ENCODE peak calls at places on chromosomes 11 and 22, in six cellular contexts. W, Y, Z, A, U and D are unnamed samples.

GRCh38 chr11:59172345-59173079 is 580 bp downstream of the DTX4 start:
- DNase-seq in U (no peak), Y (no peak), W (peak), A (no peak), Z (peak), D (no peak)

GRCh38 chr22:27905638-27906037 is 13.4 kb downstream of the PITPNB start:
- DNase-seq in W (no peak), Z (no peak), U (no peak), A (no peak), Y (no peak), D (peak)

GRCh38 chr11:37689951-37690350 is 1091.9 kb upstream of the RAG2 start:
- DNase-seq in Z (peak), Y (no peak), W (no peak), A (no peak), U (no peak), D (peak)

GRCh38 chr11:78226684-78227680 is 38.3 kb downstream of the USP35 start:
- DNase-seq in W (no peak), Z (no peak), Y (no peak), U (no peak), A (no peak), D (no peak)

GRCh38 chr11:78131956-78132355 is 7.5 kb downstream of the ALG8 start:
- DNase-seq in U (no peak), Z (peak), Y (peak), A (no peak), W (no peak), D (no peak)

GRCh38 chr11:63917685-63918523 is 940 bp upstream of the RCOR2 start:
- DNase-seq in U (peak), W (peak), Y (peak), A (no peak), Z (peak), D (peak)

GRCh38 chr11:69823641-69824285 is 4.5 kb upstream of the FGF3 start:
- DNase-seq in U (peak), A (no peak), Z (no peak), W (no peak), Y (no peak), D (no peak)

GRCh38 chr11:35914824-35915223 is 29.0 kb upstream of the LDLRAD3 start:
- DNase-seq in U (no peak), Y (no peak), Z (no peak), A (no peak), W (no peak), D (no peak)

GRCh38 chr11:120133216-120134105 is 4.5 kb downstream of the TRIM29 start:
- DNase-seq in W (no peak), A (no peak), Y (no peak), Z (no peak), U (no peak), D (no peak)

DNA sequence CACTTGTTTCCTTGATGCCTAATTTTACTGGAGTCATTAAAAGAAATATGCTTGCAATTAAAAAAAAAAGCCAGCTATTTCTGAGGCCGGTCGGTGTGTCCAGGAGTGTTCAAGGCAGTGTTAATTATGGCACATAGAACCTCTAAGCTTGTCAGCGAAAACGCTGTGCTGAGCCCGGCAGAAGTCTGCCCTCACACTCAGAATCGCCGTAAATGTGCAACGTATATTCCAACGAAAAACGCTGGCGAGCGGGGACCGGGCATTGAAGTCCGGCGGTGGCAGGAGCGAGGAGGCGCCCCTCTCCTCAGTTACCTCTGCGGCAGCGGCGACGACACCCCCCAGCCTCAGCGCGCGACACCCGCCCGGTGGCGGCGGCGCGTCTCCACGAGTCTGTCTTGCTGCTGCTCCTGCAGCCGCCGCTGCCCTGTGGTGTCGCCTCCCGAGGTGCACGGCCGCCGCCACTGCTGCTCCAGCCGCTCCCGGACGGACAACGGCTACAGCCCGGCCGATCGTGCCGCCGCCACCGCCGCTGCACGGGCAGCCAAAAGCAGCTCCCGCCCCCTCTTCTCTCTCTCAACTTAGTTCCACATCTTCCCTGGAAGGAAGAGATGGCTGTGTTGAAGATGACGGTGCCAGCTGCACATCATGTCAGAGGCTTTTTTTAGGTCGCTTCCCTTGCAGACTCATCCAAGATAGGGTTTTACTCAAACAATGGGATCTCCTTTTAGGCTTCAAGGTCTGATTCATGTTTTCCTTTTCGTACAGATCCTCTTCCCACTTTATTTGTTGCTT is 56.0 kb downstream of the JAM3 start:
- DNase-seq in A (no peak), U (peak), W (no peak), Z (peak), Y (peak), D (peak)
- H3K4me3 ChIP-seq in A (peak), U (peak), W (no peak), Z (peak), Y (peak), D (peak)

GRCh38 chr22:26718905-26719304 is 61.5 kb downstream of the MIAT start:
- DNase-seq in W (no peak), A (peak), Z (peak), U (no peak), Y (peak), D (peak)
- TF ChIP-seq CTCF in W (no peak), A (no peak), Z (no peak), U (no peak), Y (no peak), D (no peak)

GRCh38 chr11:61718046-61718531 is 34.3 kb upstream of the MYRF start:
- DNase-seq in Z (no peak), A (no peak), W (no peak), Y (no peak), U (no peak), D (no peak)
- H3K4me3 ChIP-seq in Z (peak), A (peak), W (no peak), Y (peak), U (peak), D (peak)

DNA sequence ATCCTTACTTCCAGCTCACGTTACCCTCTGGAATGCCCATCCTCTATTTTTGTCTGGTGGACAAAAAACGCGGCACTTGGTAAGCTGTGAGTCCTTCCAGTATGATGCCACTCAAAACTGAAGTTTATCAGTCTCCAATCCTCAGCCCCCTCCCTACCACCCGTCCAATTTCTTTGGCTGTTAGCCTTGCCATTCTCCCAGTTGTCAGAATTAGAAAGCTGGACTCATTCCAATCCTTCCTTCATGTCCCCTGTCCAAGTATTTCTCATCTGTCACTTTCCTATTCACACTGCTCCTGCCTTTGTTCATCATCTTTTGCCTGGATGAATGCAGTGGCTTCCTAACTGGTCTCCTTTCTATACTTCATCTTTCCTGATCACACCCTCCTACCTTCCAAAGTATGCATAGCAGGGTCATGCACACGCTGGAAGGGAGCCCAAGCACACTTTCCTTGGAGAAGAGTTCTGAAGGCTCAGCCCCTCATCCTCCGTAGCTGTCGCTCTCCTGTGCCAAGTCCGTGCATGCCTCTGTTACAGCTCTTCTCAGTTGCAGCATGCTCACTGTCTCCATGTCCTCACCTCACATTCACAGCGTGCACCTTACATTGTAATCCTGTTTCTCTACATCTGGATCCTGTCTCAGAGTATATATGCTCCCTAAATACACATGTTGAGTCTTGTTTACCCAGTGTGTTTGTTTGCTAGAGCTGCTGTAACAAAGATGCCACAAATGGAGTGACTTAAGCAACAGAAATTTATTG is 19.4 kb downstream of the APLP2 start:
- DNase-seq in A (no peak), Z (no peak), Y (no peak), W (no peak), U (no peak), D (no peak)
- TF ChIP-seq CTCF in A (no peak), Z (no peak), Y (no peak), W (no peak), U (no peak), D (no peak)

GRCh38 chr22:49972163-49973017 is 11.8 kb downstream of the PIM3 start:
- DNase-seq in Y (no peak), Z (no peak), U (peak), W (no peak), A (no peak), D (no peak)
- H3K4me3 ChIP-seq in Y (no peak), Z (peak), U (peak), W (peak), A (no peak), D (no peak)

DNA sequence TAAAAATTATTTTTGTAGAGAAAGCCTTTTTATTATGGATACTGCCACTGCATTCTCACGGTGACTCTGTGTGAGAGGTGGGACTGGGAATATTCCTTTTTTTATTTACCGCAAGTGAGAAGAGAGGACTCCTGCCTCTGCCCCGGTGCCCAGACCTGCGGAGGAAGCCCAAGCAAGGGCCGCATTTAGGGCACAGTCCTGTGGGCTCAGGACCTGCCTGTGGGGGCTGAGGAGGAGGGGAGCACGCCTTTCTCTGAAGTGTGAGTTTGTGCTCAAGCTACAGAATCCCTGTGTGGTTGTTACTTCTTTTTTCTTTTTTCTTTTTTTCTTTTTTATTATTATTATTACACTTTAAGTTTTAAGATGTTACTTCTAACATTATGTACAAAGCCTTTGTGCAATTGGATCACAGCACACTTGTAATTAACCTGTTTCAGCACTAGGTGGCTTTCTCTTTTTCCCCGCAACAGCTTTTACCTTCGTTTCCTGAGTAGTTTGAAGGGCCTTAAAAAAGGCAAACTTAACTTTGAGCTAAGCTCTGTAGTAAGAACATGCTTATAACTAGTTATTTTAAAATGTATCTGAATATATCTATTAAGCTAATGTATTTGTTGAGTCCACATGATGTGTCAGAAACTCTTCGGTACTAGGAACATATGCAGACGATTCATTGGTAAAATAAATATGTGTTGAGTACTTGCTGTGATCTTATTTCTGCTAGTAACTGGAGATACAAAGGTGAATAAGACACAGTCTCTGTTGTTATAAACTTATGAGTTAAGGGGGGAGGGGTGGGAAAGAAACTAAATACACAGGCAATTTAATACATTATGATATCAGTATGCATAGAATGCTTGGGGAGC is 18.3 kb downstream of the AMOTL1 start:
- DNase-seq in U (no peak), Z (peak), Y (peak), A (no peak), W (peak), D (peak)
- TF ChIP-seq CTCF in U (peak), Z (peak), Y (peak), A (peak), W (peak), D (peak)